ENCODE peak calls at places on chromosomes 5 and 9, in six cellular contexts. Y is Kasumi-1; G is bronchial epithelial cell; N is substantia nigra; B is uterus; C is activated T-helper 1 cell treated with anti-CD3 and anti-CD28 coated beads, Interleukin-2, amount 50 U/mL, for 16 hours. O is an unnamed sample.

GRCh38 chr5:54895816-54896341 is 89.5 kb downstream of the ESM1 start:
- DNase-seq in N (peak), G (peak), B (peak), C (no peak), Y (peak), O (no peak)

GRCh38 chr9:76699966-76700365 is 64.3 kb upstream of the PCA3 start:
- DNase-seq in N (no peak), G (peak), Y (no peak), C (no peak), B (no peak), O (no peak)

GRCh38 chr5:140145818-140146522 is 20.2 kb downstream of the IGIP start:
- DNase-seq in G (peak), Y (peak), N (peak), B (peak), C (peak), O (peak)

GRCh38 chr9:23117621-23118020 is 671.0 kb downstream of the DMRTA1 start:
- DNase-seq in N (no peak), B (no peak), Y (no peak), C (no peak), G (peak), O (no peak)

GRCh38 chr5:145178667-145179523 is 656.2 kb downstream of the PRELID2 start:
- DNase-seq in C (no peak), B (no peak), G (peak), N (no peak), Y (no peak), O (no peak)

GRCh38 chr9:16241231-16241630 is 629.2 kb downstream of the BNC2 start:
- DNase-seq in C (no peak), N (no peak), G (peak), B (no peak), Y (no peak), O (no peak)

GRCh38 chr9:115672477-115673316 is 480.9 kb upstream of the PAPPA start:
- DNase-seq in G (peak), N (no peak), Y (no peak), C (no peak), B (no peak), O (no peak)

GRCh38 chr5:179288101-179288808 is 57.0 kb downstream of the ADAMTS2 start:
- DNase-seq in Y (no peak), B (peak), C (no peak), N (no peak), G (no peak), O (no peak)

GRCh38 chr5:179153341-179153901 is 93.2 kb downstream of the ZNF354C start:
- DNase-seq in C (no peak), N (no peak), G (no peak), Y (no peak), B (no peak), O (no peak)

GRCh38 chr9:124384210-124384609 is 31.0 kb downstream of the PSMB7 start:
- DNase-seq in Y (no peak), N (no peak), C (no peak), B (no peak), G (no peak), O (no peak)

GRCh38 chr5:179118338-179118737 is 58.2 kb downstream of the ZNF354C start:
- DNase-seq in B (no peak), G (peak), C (no peak), Y (no peak), N (no peak), O (no peak)

GRCh38 chr5:43000198-43000840 is 39.8 kb downstream of the ANXA2R start:
- DNase-seq in C (no peak), G (no peak), Y (no peak), N (no peak), B (no peak), O (no peak)

GRCh38 chr9:69001921-69002320 is 12.0 kb downstream of the PRKACG start:
- DNase-seq in G (no peak), Y (no peak), B (no peak), N (no peak), C (no peak), O (no peak)

GRCh38 chr5:71719092-71719964 is at the start of gene CARTPT:
- DNase-seq in Y (no peak), B (no peak), N (no peak), G (no peak), C (no peak), O (no peak)

GRCh38 chr9:105449081-105449480 is 1.2 kb downstream of the FSD1L start:
- DNase-seq in C (no peak), Y (no peak), B (no peak), G (peak), N (no peak), O (no peak)

GRCh38 chr9:80787636-80788035 is 901.7 kb downstream of the TLE1 start:
- DNase-seq in C (no peak), N (no peak), Y (no peak), B (no peak), G (peak), O (no peak)

GRCh38 chr9:38358390-38359296 is 33.9 kb upstream of the ALDH1B1 start:
- DNase-seq in B (no peak), Y (no peak), G (no peak), N (no peak), C (no peak), O (no peak)

GRCh38 chr9:2013688-2014087 is 1.5 kb upstream of the SMARCA2 start:
- DNase-seq in N (no peak), G (peak), C (no peak), Y (no peak), B (no peak), O (no peak)

GRCh38 chr5:78706825-78707224 is 58.3 kb upstream of the LHFPL2 start:
- DNase-seq in G (no peak), C (no peak), N (no peak), Y (no peak), B (no peak), O (no peak)

GRCh38 chr5:176664886-176665285 is 17.6 kb downstream of the TSPAN17 start:
- DNase-seq in G (no peak), N (no peak), Y (no peak), B (no peak), C (no peak), O (no peak)

GRCh38 chr5:43658499-43658898 is 55.5 kb downstream of the NNT start:
- DNase-seq in Y (no peak), B (no peak), G (peak), C (no peak), N (no peak), O (no peak)

GRCh38 chr9:114271556-114272510 is 51.1 kb upstream of the ORM1 start:
- DNase-seq in Y (no peak), C (no peak), N (peak), B (peak), G (no peak), O (peak)

GRCh38 chr9:34501889-34502425 is 20.8 kb downstream of the ENHO start:
- DNase-seq in G (no peak), C (no peak), B (peak), Y (no peak), N (peak), O (peak)

GRCh38 chr9:124911766-124912165 is 29.1 kb downstream of the GOLGA1 start:
- DNase-seq in B (no peak), N (no peak), Y (no peak), G (no peak), C (no peak), O (no peak)

GRCh38 chr9:72203205-72203803 is 54.1 kb downstream of the GDA start:
- DNase-seq in N (no peak), B (no peak), G (peak), Y (peak), C (no peak), O (no peak)

GRCh38 chr9:6893350-6894131 is 135.8 kb downstream of the KDM4C start:
- DNase-seq in C (no peak), Y (no peak), B (no peak), N (no peak), G (no peak), O (no peak)

GRCh38 chr5:132667761-132668705 is 5.8 kb upstream of the IL4 start:
- DNase-seq in N (no peak), G (no peak), C (no peak), B (no peak), Y (no peak), O (no peak)

GRCh38 chr5:90050135-90050534 is 359.4 kb downstream of the CETN3 start:
- DNase-seq in B (no peak), C (no peak), N (no peak), Y (no peak), G (peak), O (no peak)

GRCh38 chr5:144183254-144183889 is 12.7 kb downstream of the KCTD16 start:
- DNase-seq in N (no peak), G (peak), B (no peak), Y (peak), C (no peak), O (no peak)

GRCh38 chr5:149580808-149581191 is 498 bp upstream of the ARHGEF37 start:
- DNase-seq in G (no peak), B (no peak), Y (no peak), N (no peak), C (no peak), O (no peak)

GRCh38 chr9:96009690-96010477 is 134.4 kb downstream of the ERCC6L2 start:
- DNase-seq in Y (no peak), G (no peak), C (no peak), B (no peak), N (no peak), O (no peak)

GRCh38 chr9:136171801-136172411 is 33.0 kb downstream of the LHX3 start:
- DNase-seq in B (no peak), N (no peak), Y (no peak), G (no peak), C (no peak), O (no peak)

GRCh38 chr9:122219856-122220672 is 8.7 kb downstream of the LHX6 start:
- DNase-seq in Y (no peak), B (no peak), C (no peak), G (no peak), N (no peak), O (no peak)

O was measured in tibial nerve.